ENCODE peak calls at places on chromosomes 13 and 19, in seven cellular contexts. N is BJ; J is EL; E is stimulated activated CD4-positive, alpha-beta T cell treated with anti-CD3 and anti-CD28 coated beads, TNF-alpha, amount 100 ng/mL, for 1 hour; O is CD4-positive, CD25-positive, alpha-beta regulatory T cell; S is T-helper 9 cell; R is activated T-helper 1 cell treated with anti-CD3 and anti-CD28 coated beads, Interleukin-12 subunit alpha, Interleukin-12 subunit beta, Interleukin-2, Interleukin-4 antibody, amounts not matched to agents 30 ng/mL and 10 ng/mL and 1 ng/mL, durations not matched to agents 14 hours and 24 hours and 36 hours. I is an unnamed sample.

GRCh38 chr19:39802958-39803357 is 24.3 kb downstream of the LEUTX start:
- DNase-seq in R (no peak), E (no peak), S (no peak), O (no peak), J (no peak), N (no peak), I (no peak)

GRCh38 chr13:21240586-21240985 is 64.1 kb downstream of the MRPL57 start:
- DNase-seq in S (no peak), R (no peak), E (no peak), N (peak; percentile 49), O (no peak), J (peak; percentile 78), I (no peak)

GRCh38 chr19:18117364-18117691 is 19.8 kb downstream of the MAST3 start:
- DNase-seq in R (no peak), E (no peak), S (no peak), O (no peak), J (no peak), N (no peak), I (no peak)

GRCh38 chr13:39484506-39485313 is 118.3 kb downstream of the LHFPL6 start:
- DNase-seq in R (no peak), J (peak; percentile 62), E (no peak), O (no peak), N (peak; percentile 39), S (no peak), I (no peak)

GRCh38 chr19:11987405-11988231 is 22.8 kb downstream of the ZNF763 start:
- DNase-seq in S (peak; percentile 81), R (peak; percentile 81), N (peak; percentile 60), O (peak; percentile 75), J (peak; percentile 96), E (peak; percentile 89), I (peak; percentile 86)

GRCh38 chr13:47230155-47230554 is 333.3 kb upstream of the HTR2A start:
- DNase-seq in N (no peak), O (no peak), J (no peak), S (no peak), R (no peak), E (no peak), I (no peak)

GRCh38 chr13:19606737-19607136 is 26.7 kb upstream of the MPHOSPH8 start:
- DNase-seq in S (no peak), N (no peak), J (no peak), O (no peak), E (no peak), R (no peak), I (no peak)

GRCh38 chr19:33400856-33401682 is 27.6 kb downstream of the CEBPG start:
- DNase-seq in E (no peak), N (no peak), S (no peak), O (no peak), R (no peak), J (no peak), I (no peak)

GRCh38 chr19:1999856-2000515 is 15.5 kb downstream of the BTBD2 start:
- DNase-seq in N (no peak), S (no peak), O (no peak), J (no peak), R (no peak), E (no peak), I (no peak)

GRCh38 chr13:98999635-98999952 is 21.7 kb upstream of the DOCK9 start:
- DNase-seq in E (no peak), N (no peak), S (no peak), J (no peak), R (no peak), O (no peak), I (no peak)

GRCh38 chr19:16290692-16291091 is 33.9 kb upstream of the KLF2 start:
- DNase-seq in E (no peak), N (no peak), S (no peak), R (no peak), O (no peak), J (no peak), I (no peak)

GRCh38 chr19:13748169-13748884 is 16.0 kb upstream of the MRI1 start:
- DNase-seq in N (no peak), J (peak; percentile 54), R (peak; percentile 6), E (no peak), O (no peak), S (no peak), I (no peak)

GRCh38 chr13:80726895-80727294 is 386.0 kb upstream of the SPRY2 start:
- DNase-seq in R (no peak), E (no peak), N (no peak), J (no peak), O (no peak), S (no peak), I (no peak)

GRCh38 chr13:46101488-46102289 is 3.1 kb downstream of the CPB2 start:
- DNase-seq in J (no peak), R (no peak), N (no peak), S (no peak), E (no peak), O (no peak), I (no peak)

GRCh38 chr19:6476155-6476895 is 5.3 kb downstream of the DENND1C start:
- DNase-seq in J (peak; percentile 60), S (peak; percentile 62), O (peak; percentile 52), E (peak; percentile 52), R (peak; percentile 50), N (no peak), I (peak; percentile 66)

GRCh38 chr19:39408392-39409206 is 2.0 kb downstream of the ZFP36 start:
- DNase-seq in E (no peak), R (no peak), N (no peak), O (no peak), J (peak; percentile 58), S (peak; percentile 44), I (no peak)

GRCh38 chr13:113527272-113527958 is 36.9 kb upstream of the DCUN1D2 start:
- DNase-seq in S (no peak), N (no peak), R (no peak), J (no peak), O (no peak), E (no peak), I (no peak)

GRCh38 chr19:5961969-5962945 is 15.7 kb downstream of the RANBP3 start:
- DNase-seq in J (no peak), O (peak; percentile 69), N (no peak), S (peak; percentile 61), R (peak; percentile 74), E (no peak), I (peak; percentile 75)

GRCh38 chr13:77002590-77003190 is 10.8 kb downstream of the CLN5 start:
- DNase-seq in J (peak; percentile 25), S (no peak), R (no peak), O (no peak), N (no peak), E (no peak), I (no peak)

GRCh38 chr19:12052057-12052570 is 647 bp downstream of the ZNF878 start:
- DNase-seq in O (no peak), S (no peak), J (peak; percentile 46), R (no peak), N (no peak), E (no peak), I (no peak)

I was measured in T follicular helper cell.